ENCODE peak calls at places on chromosomes 5 and 9, in six cellular contexts. G is stimulated activated CD4-positive, alpha-beta T cell treated with anti-CD3 and anti-CD28 coated beads, Interleukin-15, amount 100 ng/mL, for 1 hour; E is NCI-H460; Z is NT2/D1; O is activated CD8-positive, alpha-beta memory T cell treated with anti-CD3 and anti-CD28 coated beads for 1 hour; R is HuH-7.5. N is an unnamed sample.

GRCh38 chr9:98117984-98118639 is 910 bp downstream of the TRIM14 start:
- DNase-seq in G (no peak), E (peak; percentile 35), Z (no peak), O (peak; percentile 18), R (peak; percentile 86), N (peak; percentile 71)

GRCh38 chr9:73143606-73144328 is 7.9 kb upstream of the ANXA1 start:
- DNase-seq in G (no peak), E (peak; percentile 76), Z (no peak), O (no peak), R (peak; percentile 19), N (no peak)

GRCh38 chr5:96855041-96855872 is 21.0 kb upstream of the ERAP2 start:
- DNase-seq in G (no peak), E (no peak), Z (no peak), O (no peak), R (no peak), N (no peak)

GRCh38 chr9:28999057-28999456 is 1425.8 kb upstream of the C9orf72 start:
- DNase-seq in G (no peak), E (no peak), Z (no peak), O (no peak), R (no peak), N (no peak)

GRCh38 chr5:14213813-14214585 is 70.9 kb downstream of the TRIO start:
- DNase-seq in G (no peak), E (no peak), Z (no peak), O (no peak), R (no peak), N (no peak)

GRCh38 chr9:3261484-3261883 is 264.3 kb downstream of the RFX3 start:
- DNase-seq in G (no peak), E (no peak), Z (no peak), O (no peak), R (no peak), N (no peak)

GRCh38 chr5:176675676-176676360 is 28.5 kb downstream of the TSPAN17 start:
- DNase-seq in G (no peak), E (peak; percentile 20), Z (peak; percentile 43), O (no peak), R (peak; percentile 59), N (peak; percentile 69)

GRCh38 chr9:77978086-77978781 is 53.4 kb downstream of the GNAQ start:
- DNase-seq in G (no peak), E (no peak), Z (no peak), O (no peak), R (no peak), N (no peak)

GRCh38 chr5:98891591-98891990 is 37.2 kb downstream of the CHD1 start:
- DNase-seq in G (no peak), E (no peak), Z (no peak), O (no peak), R (no peak), N (no peak)

GRCh38 chr5:108650997-108651396 is 96.7 kb upstream of the FER start:
- DNase-seq in G (no peak), E (no peak), Z (no peak), O (no peak), R (no peak), N (no peak)

GRCh38 chr5:142540774-142541466 is 145.0 kb downstream of the FGF1 start:
- DNase-seq in G (no peak), E (no peak), Z (no peak), O (no peak), R (no peak), N (no peak)

GRCh38 chr9:132486706-132487350 is 76.8 kb downstream of the CFAP77 start:
- DNase-seq in G (no peak), E (no peak), Z (no peak), O (no peak), R (no peak), N (no peak)

GRCh38 chr5:95620870-95621838 is 1.3 kb downstream of the GPR150 start:
- DNase-seq in G (peak; percentile 21), E (no peak), Z (no peak), O (peak; percentile 29), R (peak; percentile 38), N (peak; percentile 70)

GRCh38 chr9:22395585-22396205 is 50.9 kb upstream of the DMRTA1 start:
- DNase-seq in G (no peak), E (no peak), Z (no peak), O (no peak), R (no peak), N (no peak)

GRCh38 chr5:118578093-118578492 is 410.3 kb downstream of the DTWD2 start:
- DNase-seq in G (no peak), E (no peak), Z (no peak), O (no peak), R (no peak), N (no peak)

GRCh38 chr9:95876595-95876994 is 1.1 kb downstream of the ERCC6L2 start:
- DNase-seq in G (no peak), E (peak; percentile 6), Z (no peak), O (no peak), R (no peak), N (no peak)